ENCODE peak calls at places on chromosomes 13 and 19, in eight cellular contexts. One of them, this sample, is unnamed.

GRCh38 chr19:45470147-45471081 is 2.6 kb downstream of the FOSB start:
- DNase-seq in IMR-90: peak
- DNase-seq in omental fat pad: no peak
- DNase-seq in mesothelial cell of epicardium: no peak
- DNase-seq in fibroblast of mammary gland: peak
- DNase-seq in pancreas: peak
- DNase-seq in foreskin fibroblast: peak
- DNase-seq in cardiac fibroblast: peak
- DNase-seq in this sample: peak

GRCh38 chr19:34851277-34851804 is 75.4 kb upstream of the ZNF30 start:
- DNase-seq in IMR-90: no peak
- DNase-seq in omental fat pad: no peak
- DNase-seq in mesothelial cell of epicardium: no peak
- DNase-seq in fibroblast of mammary gland: no peak
- DNase-seq in pancreas: no peak
- DNase-seq in foreskin fibroblast: no peak
- DNase-seq in cardiac fibroblast: no peak
- DNase-seq in this sample: no peak

GRCh38 chr19:29845576-29846176 is 33.9 kb downstream of the CCNE1 start:
- DNase-seq in IMR-90: peak
- DNase-seq in omental fat pad: no peak
- DNase-seq in mesothelial cell of epicardium: no peak
- DNase-seq in fibroblast of mammary gland: peak
- DNase-seq in pancreas: no peak
- DNase-seq in foreskin fibroblast: peak
- DNase-seq in cardiac fibroblast: peak
- DNase-seq in this sample: peak

GRCh38 chr19:30755581-30755980 is 383.4 kb downstream of the ZNF536 start:
- DNase-seq in IMR-90: no peak
- DNase-seq in omental fat pad: no peak
- DNase-seq in mesothelial cell of epicardium: no peak
- DNase-seq in fibroblast of mammary gland: no peak
- DNase-seq in pancreas: no peak
- DNase-seq in foreskin fibroblast: no peak
- DNase-seq in cardiac fibroblast: no peak
- DNase-seq in this sample: no peak

GRCh38 chr19:48364564-48365363 is 597 bp downstream of the SYNGR4 start:
- DNase-seq in IMR-90: no peak
- DNase-seq in omental fat pad: no peak
- DNase-seq in mesothelial cell of epicardium: no peak
- DNase-seq in fibroblast of mammary gland: no peak
- DNase-seq in pancreas: peak
- DNase-seq in foreskin fibroblast: no peak
- DNase-seq in cardiac fibroblast: no peak
- DNase-seq in this sample: no peak

GRCh38 chr19:43675269-43675879 is 5.4 kb upstream of the PLAUR start:
- DNase-seq in IMR-90: peak
- DNase-seq in omental fat pad: no peak
- DNase-seq in mesothelial cell of epicardium: no peak
- DNase-seq in fibroblast of mammary gland: peak
- DNase-seq in pancreas: no peak
- DNase-seq in foreskin fibroblast: no peak
- DNase-seq in cardiac fibroblast: peak
- DNase-seq in this sample: no peak

GRCh38 chr19:44924243-44924725 is 9.9 kb downstream of the APOC1 start:
- DNase-seq in IMR-90: no peak
- DNase-seq in omental fat pad: no peak
- DNase-seq in mesothelial cell of epicardium: no peak
- DNase-seq in fibroblast of mammary gland: no peak
- DNase-seq in pancreas: no peak
- DNase-seq in foreskin fibroblast: no peak
- DNase-seq in cardiac fibroblast: no peak
- DNase-seq in this sample: no peak

GRCh38 chr19:39167461-39168257 is 29.1 kb upstream of the NCCRP1 start:
- DNase-seq in IMR-90: no peak
- DNase-seq in omental fat pad: no peak
- DNase-seq in mesothelial cell of epicardium: no peak
- DNase-seq in fibroblast of mammary gland: no peak
- DNase-seq in pancreas: peak
- DNase-seq in foreskin fibroblast: no peak
- DNase-seq in cardiac fibroblast: no peak
- DNase-seq in this sample: no peak

GRCh38 chr13:101942038-101942437 is 459.8 kb downstream of the FGF14 start:
- DNase-seq in IMR-90: peak
- DNase-seq in omental fat pad: no peak
- DNase-seq in mesothelial cell of epicardium: no peak
- DNase-seq in fibroblast of mammary gland: peak
- DNase-seq in pancreas: no peak
- DNase-seq in foreskin fibroblast: no peak
- DNase-seq in cardiac fibroblast: peak
- DNase-seq in this sample: no peak

GRCh38 chr19:29841559-29842367 is 30.0 kb downstream of the CCNE1 start:
- DNase-seq in IMR-90: peak
- DNase-seq in omental fat pad: no peak
- DNase-seq in mesothelial cell of epicardium: no peak
- DNase-seq in fibroblast of mammary gland: peak
- DNase-seq in pancreas: no peak
- DNase-seq in foreskin fibroblast: peak
- DNase-seq in cardiac fibroblast: peak
- DNase-seq in this sample: no peak

GRCh38 chr19:47153266-47153665 is 22.6 kb downstream of the SAE1 start:
- DNase-seq in IMR-90: no peak
- DNase-seq in omental fat pad: no peak
- DNase-seq in mesothelial cell of epicardium: no peak
- DNase-seq in fibroblast of mammary gland: no peak
- DNase-seq in pancreas: no peak
- DNase-seq in foreskin fibroblast: no peak
- DNase-seq in cardiac fibroblast: no peak
- DNase-seq in this sample: no peak

GRCh38 chr19:14475251-14476073 is at the start of gene PTGER1:
- DNase-seq in IMR-90: peak
- DNase-seq in omental fat pad: no peak
- DNase-seq in mesothelial cell of epicardium: no peak
- DNase-seq in fibroblast of mammary gland: peak
- DNase-seq in pancreas: peak
- DNase-seq in foreskin fibroblast: no peak
- DNase-seq in cardiac fibroblast: peak
- DNase-seq in this sample: peak

GRCh38 chr13:23965346-23965745 is 68.0 kb upstream of the C1QTNF9B start:
- DNase-seq in IMR-90: no peak
- DNase-seq in omental fat pad: no peak
- DNase-seq in mesothelial cell of epicardium: no peak
- DNase-seq in fibroblast of mammary gland: no peak
- DNase-seq in pancreas: no peak
- DNase-seq in foreskin fibroblast: peak
- DNase-seq in cardiac fibroblast: no peak
- DNase-seq in this sample: no peak

GRCh38 chr19:39138221-39139211 is 12.9 kb downstream of the PAK4 start:
- DNase-seq in IMR-90: no peak
- DNase-seq in omental fat pad: no peak
- DNase-seq in mesothelial cell of epicardium: no peak
- DNase-seq in fibroblast of mammary gland: no peak
- DNase-seq in pancreas: peak
- DNase-seq in foreskin fibroblast: no peak
- DNase-seq in cardiac fibroblast: no peak
- DNase-seq in this sample: no peak

GRCh38 chr13:48579167-48579918 is 46.5 kb upstream of the RCBTB2 start:
- DNase-seq in IMR-90: no peak
- DNase-seq in omental fat pad: no peak
- DNase-seq in mesothelial cell of epicardium: no peak
- DNase-seq in fibroblast of mammary gland: no peak
- DNase-seq in pancreas: no peak
- DNase-seq in foreskin fibroblast: no peak
- DNase-seq in cardiac fibroblast: no peak
- DNase-seq in this sample: no peak

GRCh38 chr13:28385362-28385761 is 109.6 kb downstream of the FLT1 start:
- DNase-seq in IMR-90: no peak
- DNase-seq in omental fat pad: no peak
- DNase-seq in mesothelial cell of epicardium: no peak
- DNase-seq in fibroblast of mammary gland: no peak
- DNase-seq in pancreas: no peak
- DNase-seq in foreskin fibroblast: no peak
- DNase-seq in cardiac fibroblast: no peak
- DNase-seq in this sample: no peak

GRCh38 chr19:45955905-45956608 is 17.6 kb downstream of the NOVA2 start:
- DNase-seq in IMR-90: peak
- DNase-seq in omental fat pad: no peak
- DNase-seq in mesothelial cell of epicardium: no peak
- DNase-seq in fibroblast of mammary gland: no peak
- DNase-seq in pancreas: no peak
- DNase-seq in foreskin fibroblast: no peak
- DNase-seq in cardiac fibroblast: peak
- DNase-seq in this sample: no peak

DNA sequence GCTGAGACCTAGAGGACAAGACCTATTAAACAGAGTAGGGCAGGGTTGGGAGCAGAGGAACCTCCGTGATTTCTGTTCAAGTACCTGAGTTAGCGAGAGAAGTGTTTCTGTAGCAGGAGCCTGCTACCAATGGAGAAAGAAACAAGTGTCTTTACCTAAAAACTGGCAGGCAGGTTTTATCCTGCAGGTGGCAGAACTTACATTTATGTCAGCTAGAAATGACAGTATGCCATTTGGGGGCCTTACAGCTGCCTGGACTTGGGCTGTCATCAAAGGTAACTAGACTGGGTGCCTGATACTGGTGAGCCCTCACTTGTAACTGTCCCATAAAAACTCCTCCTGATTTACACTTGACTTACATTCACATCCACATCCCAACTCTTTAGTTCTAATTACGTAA is 185.3 kb upstream of the MIR17HG start:
- DNase-seq in IMR-90: no peak
- DNase-seq in omental fat pad: no peak
- DNase-seq in mesothelial cell of epicardium: no peak
- DNase-seq in fibroblast of mammary gland: no peak
- DNase-seq in pancreas: no peak
- DNase-seq in foreskin fibroblast: no peak
- DNase-seq in cardiac fibroblast: no peak
- DNase-seq in this sample: no peak
- TF ChIP-seq CTCF in IMR-90: no peak
- TF ChIP-seq CTCF in omental fat pad: no peak
- TF ChIP-seq CTCF in mesothelial cell of epicardium: no peak
- TF ChIP-seq CTCF in fibroblast of mammary gland: no peak
- TF ChIP-seq CTCF in pancreas: no peak
- TF ChIP-seq CTCF in foreskin fibroblast: no peak
- TF ChIP-seq CTCF in cardiac fibroblast: no peak
- TF ChIP-seq CTCF in this sample: no peak

DNA sequence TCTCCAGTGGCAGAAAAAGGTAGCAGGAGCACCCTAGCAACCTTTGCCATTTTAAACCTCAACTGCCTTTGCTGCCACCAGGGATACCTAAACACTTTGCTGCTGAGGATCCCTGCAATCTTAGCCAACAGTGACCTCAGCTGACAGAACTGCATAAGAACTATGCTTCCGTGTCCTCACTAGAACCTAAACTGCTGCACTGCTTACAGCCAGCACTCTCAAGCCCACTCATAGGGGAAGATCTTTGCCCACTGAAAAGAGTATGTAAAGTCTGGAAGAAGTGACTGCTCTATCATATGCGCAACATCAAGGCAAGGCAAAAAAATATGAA is 270.0 kb upstream of the PCDH20 start:
- DNase-seq in IMR-90: no peak
- DNase-seq in omental fat pad: no peak
- DNase-seq in mesothelial cell of epicardium: no peak
- DNase-seq in fibroblast of mammary gland: no peak
- DNase-seq in pancreas: no peak
- DNase-seq in foreskin fibroblast: no peak
- DNase-seq in cardiac fibroblast: no peak
- DNase-seq in this sample: no peak
- TF ChIP-seq CTCF in IMR-90: no peak
- TF ChIP-seq CTCF in omental fat pad: no peak
- TF ChIP-seq CTCF in mesothelial cell of epicardium: no peak
- TF ChIP-seq CTCF in fibroblast of mammary gland: no peak
- TF ChIP-seq CTCF in pancreas: no peak
- TF ChIP-seq CTCF in foreskin fibroblast: no peak
- TF ChIP-seq CTCF in cardiac fibroblast: no peak
- TF ChIP-seq CTCF in this sample: no peak

GRCh38 chr13:29436721-29437250 is 158.7 kb downstream of the SLC7A1 start:
- DNase-seq in IMR-90: no peak
- DNase-seq in omental fat pad: no peak
- DNase-seq in mesothelial cell of epicardium: no peak
- DNase-seq in fibroblast of mammary gland: peak
- DNase-seq in pancreas: no peak
- DNase-seq in foreskin fibroblast: no peak
- DNase-seq in cardiac fibroblast: no peak
- DNase-seq in this sample: no peak

GRCh38 chr13:29436291-29436690 is 159.2 kb downstream of the SLC7A1 start:
- DNase-seq in IMR-90: peak
- DNase-seq in omental fat pad: no peak
- DNase-seq in mesothelial cell of epicardium: no peak
- DNase-seq in fibroblast of mammary gland: peak
- DNase-seq in pancreas: no peak
- DNase-seq in foreskin fibroblast: peak
- DNase-seq in cardiac fibroblast: peak
- DNase-seq in this sample: no peak

GRCh38 chr13:29438772-29439171 is 156.7 kb downstream of the SLC7A1 start:
- DNase-seq in IMR-90: no peak
- DNase-seq in omental fat pad: no peak
- DNase-seq in mesothelial cell of epicardium: no peak
- DNase-seq in fibroblast of mammary gland: peak
- DNase-seq in pancreas: no peak
- DNase-seq in foreskin fibroblast: no peak
- DNase-seq in cardiac fibroblast: peak
- DNase-seq in this sample: no peak

GRCh38 chr13:29441301-29441700 is 154.2 kb downstream of the SLC7A1 start:
- DNase-seq in IMR-90: no peak
- DNase-seq in omental fat pad: no peak
- DNase-seq in mesothelial cell of epicardium: no peak
- DNase-seq in fibroblast of mammary gland: no peak
- DNase-seq in pancreas: no peak
- DNase-seq in foreskin fibroblast: no peak
- DNase-seq in cardiac fibroblast: no peak
- DNase-seq in this sample: no peak

GRCh38 chr13:29439601-29440381 is 155.7 kb downstream of the SLC7A1 start:
- DNase-seq in IMR-90: no peak
- DNase-seq in omental fat pad: no peak
- DNase-seq in mesothelial cell of epicardium: no peak
- DNase-seq in fibroblast of mammary gland: peak
- DNase-seq in pancreas: no peak
- DNase-seq in foreskin fibroblast: no peak
- DNase-seq in cardiac fibroblast: no peak
- DNase-seq in this sample: no peak
- TF ChIP-seq CTCF in IMR-90: no peak
- TF ChIP-seq CTCF in omental fat pad: no peak
- TF ChIP-seq CTCF in mesothelial cell of epicardium: no peak
- TF ChIP-seq CTCF in fibroblast of mammary gland: no peak
- TF ChIP-seq CTCF in pancreas: no peak
- TF ChIP-seq CTCF in foreskin fibroblast: no peak
- TF ChIP-seq CTCF in cardiac fibroblast: no peak
- TF ChIP-seq CTCF in this sample: no peak

DNA sequence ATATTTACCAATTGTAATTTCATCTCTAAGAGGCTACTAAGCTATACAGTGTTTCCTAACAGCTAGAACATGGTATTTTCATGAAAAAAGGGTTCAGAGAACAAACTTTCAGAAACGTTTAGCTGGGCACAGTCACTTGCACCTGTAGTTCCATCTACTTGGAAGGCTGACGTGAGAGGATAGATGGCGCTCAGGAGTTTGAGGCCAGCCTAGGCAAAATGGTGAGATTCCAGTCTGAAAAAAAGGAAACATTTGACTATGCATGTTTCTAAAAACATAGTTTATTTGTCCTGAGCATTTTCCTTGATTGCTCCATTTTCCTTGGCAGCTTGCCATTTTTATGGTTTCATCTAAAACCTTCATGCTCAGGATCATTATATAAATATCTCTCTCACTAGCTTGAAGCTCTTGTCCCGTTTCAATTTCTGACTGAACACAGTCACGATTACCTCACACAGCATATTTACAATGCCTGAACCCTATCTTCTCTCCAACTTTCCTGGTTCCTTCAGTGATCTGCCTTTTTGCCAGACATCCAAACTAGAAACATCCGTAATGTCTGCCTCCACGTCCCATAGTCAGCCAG is 200.8 kb downstream of the RGCC start:
- DNase-seq in IMR-90: peak
- DNase-seq in omental fat pad: no peak
- DNase-seq in mesothelial cell of epicardium: no peak
- DNase-seq in fibroblast of mammary gland: peak
- DNase-seq in pancreas: no peak
- DNase-seq in foreskin fibroblast: peak
- DNase-seq in cardiac fibroblast: peak
- DNase-seq in this sample: no peak
- TF ChIP-seq CTCF in IMR-90: peak
- TF ChIP-seq CTCF in omental fat pad: no peak
- TF ChIP-seq CTCF in mesothelial cell of epicardium: no peak
- TF ChIP-seq CTCF in fibroblast of mammary gland: no peak
- TF ChIP-seq CTCF in pancreas: no peak
- TF ChIP-seq CTCF in foreskin fibroblast: no peak
- TF ChIP-seq CTCF in cardiac fibroblast: no peak
- TF ChIP-seq CTCF in this sample: no peak